ENCODE peak calls at places on chromosomes 4 and X, in seven cellular contexts. One of them, this sample, is unnamed.

GRCh38 chr4:56320293-56320692 is 67.0 kb downstream of the AASDH start:
- DNase-seq in transverse colon: no peak
- DNase-seq in HepG2: no peak
- DNase-seq in GM23338: no peak
- DNase-seq in HCT116: no peak
- DNase-seq in stomach: no peak
- DNase-seq in prostate gland: no peak
- DNase-seq in this sample: no peak

GRCh38 chr4:7384929-7385890 is 49.5 kb downstream of the PSAPL1 start:
- DNase-seq in transverse colon: no peak
- DNase-seq in HepG2: no peak
- DNase-seq in GM23338: no peak
- DNase-seq in HCT116: no peak
- DNase-seq in stomach: no peak
- DNase-seq in prostate gland: no peak
- DNase-seq in this sample: peak; percentile 44

GRCh38 chr4:75830906-75831305 is 71.3 kb downstream of the PPEF2 start:
- DNase-seq in transverse colon: no peak
- DNase-seq in HepG2: no peak
- DNase-seq in GM23338: no peak
- DNase-seq in HCT116: no peak
- DNase-seq in stomach: no peak
- DNase-seq in prostate gland: no peak
- DNase-seq in this sample: no peak

GRCh38 chr4:40180356-40180755 is 16.5 kb upstream of the RHOH start:
- DNase-seq in transverse colon: no peak
- DNase-seq in HepG2: no peak
- DNase-seq in GM23338: no peak
- DNase-seq in HCT116: peak; percentile 1
- DNase-seq in stomach: no peak
- DNase-seq in prostate gland: no peak
- DNase-seq in this sample: no peak

GRCh38 chrX:39650883-39651282 is 446.9 kb downstream of the BCOR start:
- DNase-seq in transverse colon: no peak
- DNase-seq in HepG2: no peak
- DNase-seq in GM23338: no peak
- DNase-seq in HCT116: no peak
- DNase-seq in stomach: no peak
- DNase-seq in prostate gland: no peak
- DNase-seq in this sample: no peak

GRCh38 chr4:86876894-86877685 is 15.1 kb downstream of the C4orf36 start:
- DNase-seq in transverse colon: no peak
- DNase-seq in HepG2: no peak
- DNase-seq in GM23338: no peak
- DNase-seq in HCT116: no peak
- DNase-seq in stomach: no peak
- DNase-seq in prostate gland: no peak
- DNase-seq in this sample: no peak

GRCh38 chr4:173185832-173186545 is 17.4 kb downstream of the GALNT7 start:
- DNase-seq in transverse colon: no peak
- DNase-seq in HepG2: no peak
- DNase-seq in GM23338: no peak
- DNase-seq in HCT116: no peak
- DNase-seq in stomach: no peak
- DNase-seq in prostate gland: no peak
- DNase-seq in this sample: no peak

GRCh38 chrX:16807548-16807947 is 21.3 kb downstream of the TXLNG start:
- DNase-seq in transverse colon: no peak
- DNase-seq in HepG2: no peak
- DNase-seq in GM23338: peak; percentile 48
- DNase-seq in HCT116: no peak
- DNase-seq in stomach: no peak
- DNase-seq in prostate gland: no peak
- DNase-seq in this sample: no peak

GRCh38 chr4:105765690-105766407 is 57.3 kb downstream of the GSTCD start:
- DNase-seq in transverse colon: no peak
- DNase-seq in HepG2: peak; percentile 8
- DNase-seq in GM23338: peak; percentile 24
- DNase-seq in HCT116: peak; percentile 63
- DNase-seq in stomach: no peak
- DNase-seq in prostate gland: no peak
- DNase-seq in this sample: no peak

GRCh38 chrX:118702741-118703140 is 24.7 kb upstream of the IL13RA1 start:
- DNase-seq in transverse colon: no peak
- DNase-seq in HepG2: peak; percentile 73
- DNase-seq in GM23338: no peak
- DNase-seq in HCT116: peak; percentile 49
- DNase-seq in stomach: no peak
- DNase-seq in prostate gland: no peak
- DNase-seq in this sample: no peak

GRCh38 chr4:161522031-161522430 is 641.8 kb downstream of the FSTL5 start:
- DNase-seq in transverse colon: no peak
- DNase-seq in HepG2: no peak
- DNase-seq in GM23338: no peak
- DNase-seq in HCT116: no peak
- DNase-seq in stomach: no peak
- DNase-seq in prostate gland: no peak
- DNase-seq in this sample: no peak

GRCh38 chrX:12978205-12979010 is 3.5 kb downstream of the TMSB4X start:
- DNase-seq in transverse colon: peak; percentile 78
- DNase-seq in HepG2: no peak
- DNase-seq in GM23338: peak; percentile 48
- DNase-seq in HCT116: no peak
- DNase-seq in stomach: peak; percentile 75
- DNase-seq in prostate gland: no peak
- DNase-seq in this sample: peak; percentile 91

GRCh38 chrX:16665089-16665488 is 15.1 kb downstream of the S100G start:
- DNase-seq in transverse colon: no peak
- DNase-seq in HepG2: no peak
- DNase-seq in GM23338: no peak
- DNase-seq in HCT116: no peak
- DNase-seq in stomach: no peak
- DNase-seq in prostate gland: no peak
- DNase-seq in this sample: no peak

GRCh38 chr4:99968330-99968729 is 18.3 kb upstream of the H2AZ1 start:
- DNase-seq in transverse colon: no peak
- DNase-seq in HepG2: no peak
- DNase-seq in GM23338: peak; percentile 4
- DNase-seq in HCT116: no peak
- DNase-seq in stomach: no peak
- DNase-seq in prostate gland: no peak
- DNase-seq in this sample: no peak

GRCh38 chr4:120071192-120071795 is 4.6 kb upstream of the MAD2L1 start:
- DNase-seq in transverse colon: peak; percentile 30
- DNase-seq in HepG2: peak; percentile 43
- DNase-seq in GM23338: peak; percentile 64
- DNase-seq in HCT116: peak; percentile 57
- DNase-seq in stomach: no peak
- DNase-seq in prostate gland: no peak
- DNase-seq in this sample: peak; percentile 64

GRCh38 chr4:156941940-156942548 is 29.6 kb downstream of the PDGFC start:
- DNase-seq in transverse colon: peak; percentile 33
- DNase-seq in HepG2: peak; percentile 98
- DNase-seq in GM23338: peak; percentile 78
- DNase-seq in HCT116: no peak
- DNase-seq in stomach: peak; percentile 79
- DNase-seq in prostate gland: peak; percentile 55
- DNase-seq in this sample: no peak

GRCh38 chr4:128600996-128601857 is 208.3 kb upstream of the JADE1 start:
- DNase-seq in transverse colon: peak; percentile 65
- DNase-seq in HepG2: peak; percentile 93
- DNase-seq in GM23338: no peak
- DNase-seq in HCT116: peak; percentile 77
- DNase-seq in stomach: peak; percentile 73
- DNase-seq in prostate gland: peak; percentile 90
- DNase-seq in this sample: no peak
- TF ChIP-seq POLR2AphosphoS5 in transverse colon: no peak
- TF ChIP-seq POLR2AphosphoS5 in HepG2: no peak
- TF ChIP-seq POLR2AphosphoS5 in GM23338: no peak
- TF ChIP-seq POLR2AphosphoS5 in HCT116: peak; percentile 65
- TF ChIP-seq POLR2AphosphoS5 in stomach: peak; percentile 61
- TF ChIP-seq POLR2AphosphoS5 in prostate gland: peak; percentile 73
- TF ChIP-seq POLR2AphosphoS5 in this sample: no peak

GRCh38 chr4:576245-576821 is at the start of gene TMEM271:
- DNase-seq in transverse colon: no peak
- DNase-seq in HepG2: no peak
- DNase-seq in GM23338: peak; percentile 83
- DNase-seq in HCT116: no peak
- DNase-seq in stomach: no peak
- DNase-seq in prostate gland: no peak
- DNase-seq in this sample: peak; percentile 48
- H3K27me3 ChIP-seq in transverse colon: peaks cover 94% of the 10 kb centered on the region
- H3K27me3 ChIP-seq in HepG2: peaks cover 17% of the 10 kb centered on the region
- H3K27me3 ChIP-seq in GM23338: peaks cover 91% of the 10 kb centered on the region
- H3K27me3 ChIP-seq in HCT116: no peaks in the 10 kb centered on the region
- H3K27me3 ChIP-seq in stomach: peaks cover 36% of the 10 kb centered on the region
- H3K27me3 ChIP-seq in prostate gland: peaks cover 46% of the 10 kb centered on the region
- H3K27me3 ChIP-seq in this sample: peaks cover 52% of the 10 kb centered on the region

GRCh38 chr4:2799971-2800690 is 7.2 kb downstream of the SH3BP2 start:
- DNase-seq in transverse colon: peak; percentile 9
- DNase-seq in HepG2: no peak
- DNase-seq in GM23338: no peak
- DNase-seq in HCT116: no peak
- DNase-seq in stomach: no peak
- DNase-seq in prostate gland: no peak
- DNase-seq in this sample: peak; percentile 89
- TF ChIP-seq POLR2AphosphoS5 in transverse colon: no peak
- TF ChIP-seq POLR2AphosphoS5 in HepG2: no peak
- TF ChIP-seq POLR2AphosphoS5 in GM23338: no peak
- TF ChIP-seq POLR2AphosphoS5 in HCT116: no peak
- TF ChIP-seq POLR2AphosphoS5 in stomach: no peak
- TF ChIP-seq POLR2AphosphoS5 in prostate gland: no peak
- TF ChIP-seq POLR2AphosphoS5 in this sample: no peak

DNA sequence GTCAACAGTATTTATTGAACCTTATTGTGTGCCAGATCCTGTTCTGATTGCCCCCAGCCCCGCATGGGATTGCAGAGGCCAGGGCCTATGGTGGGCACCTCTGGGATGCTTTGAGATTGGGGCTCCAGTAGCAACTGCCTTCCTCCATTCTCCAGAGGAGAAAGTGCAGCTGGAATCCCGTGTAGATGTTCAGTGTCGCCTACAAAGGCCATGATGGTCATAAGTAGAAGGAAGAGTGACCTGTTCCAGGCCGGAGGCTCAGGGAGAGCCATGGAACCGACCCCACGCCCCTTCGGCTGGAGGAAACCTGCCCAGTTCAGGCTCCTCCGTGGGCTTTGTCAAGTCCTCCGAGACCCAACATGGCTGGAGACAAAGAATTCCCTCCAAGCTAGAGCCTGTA is 287.5 kb downstream of the FBXW7 start:
- DNase-seq in transverse colon: no peak
- DNase-seq in HepG2: no peak
- DNase-seq in GM23338: no peak
- DNase-seq in HCT116: no peak
- DNase-seq in stomach: no peak
- DNase-seq in prostate gland: no peak
- DNase-seq in this sample: no peak
- H3K27me3 ChIP-seq in transverse colon: no peaks in the 10 kb centered on the region
- H3K27me3 ChIP-seq in HepG2: no peaks in the 10 kb centered on the region
- H3K27me3 ChIP-seq in GM23338: no peaks in the 10 kb centered on the region
- H3K27me3 ChIP-seq in HCT116: no peaks in the 10 kb centered on the region
- H3K27me3 ChIP-seq in stomach: no peaks in the 10 kb centered on the region
- H3K27me3 ChIP-seq in prostate gland: peaks cover 2% of the 10 kb centered on the region
- H3K27me3 ChIP-seq in this sample: no peaks in the 10 kb centered on the region